ENCODE peak calls at places on chromosomes 7 and 10, in five cellular contexts. Z is Caco-2, D is kidney epithelial cell, K is fibroblast of the aortic adventitia, J is fibroblast of pulmonary artery. U is an unnamed sample.

GRCh38 chr10:112184379-112184778 is 814 bp upstream of the GPAM start:
- DNase-seq in D (no peak), K (no peak), J (no peak), Z (no peak), U (no peak)

GRCh38 chr7:134750083-134751062 is 29.1 kb upstream of the CALD1 start:
- DNase-seq in K (peak), D (no peak), J (peak), Z (peak), U (peak)

GRCh38 chr7:139180700-139181311 is 50.2 kb upstream of the UBN2 start:
- DNase-seq in D (no peak), K (no peak), J (peak), Z (no peak), U (peak)

GRCh38 chr10:132096223-132096622 is 30.5 kb downstream of the JAKMIP3 start:
- DNase-seq in D (peak), J (peak), Z (no peak), K (no peak), U (peak)

GRCh38 chr10:62045765-62046521 is 144.4 kb downstream of the ARID5B start:
- DNase-seq in D (peak), J (peak), Z (peak), K (peak), U (no peak)

GRCh38 chr7:3588341-3588740 is 287.3 kb downstream of the SDK1 start:
- DNase-seq in J (no peak), Z (no peak), K (no peak), D (no peak), U (peak)

GRCh38 chr7:93055543-93056107 is 62.2 kb downstream of the SAMD9 start:
- DNase-seq in K (peak), Z (no peak), J (peak), D (no peak), U (peak)

GRCh38 chr10:43054593-43054992 is 22.3 kb upstream of the RET start:
- DNase-seq in J (no peak), K (no peak), Z (peak), D (no peak), U (no peak)

GRCh38 chr10:124124123-124124768 is 30.8 kb upstream of the CHST15 start:
- DNase-seq in D (no peak), Z (no peak), K (no peak), J (no peak), U (no peak)

GRCh38 chr10:105834261-105835059 is 1193.4 kb downstream of the SORCS3 start:
- DNase-seq in D (no peak), J (peak), K (no peak), Z (no peak), U (no peak)

GRCh38 chr7:18896343-18896975 is 221.0 kb downstream of the TWIST1 start:
- DNase-seq in D (no peak), J (no peak), Z (no peak), K (no peak), U (no peak)

GRCh38 chr7:123718773-123719480 is 29.9 kb downstream of the WASL start:
- DNase-seq in J (peak), Z (no peak), K (no peak), D (no peak), U (no peak)

GRCh38 chr10:58608356-58608755 is 95.7 kb downstream of the BICC1 start:
- DNase-seq in K (no peak), J (peak), Z (no peak), D (no peak), U (no peak)

GRCh38 chr10:79066460-79067240 is 2.1 kb upstream of the ZMIZ1 start:
- DNase-seq in Z (peak), K (peak), D (no peak), J (peak), U (peak)

GRCh38 chr7:87933953-87934698 is at the start of gene ADAM22:
- DNase-seq in J (peak), D (peak), Z (peak), K (peak), U (peak)

GRCh38 chr7:133770863-133771492 is 356.2 kb upstream of the LRGUK start:
- DNase-seq in D (peak), Z (no peak), K (peak), J (peak), U (peak)

GRCh38 chr7:135362871-135363270 is 129.2 kb downstream of the STRA8 start:
- DNase-seq in Z (no peak), J (no peak), D (no peak), K (no peak), U (no peak)

GRCh38 chr10:80277016-80277415 is 12.4 kb downstream of the MAT1A start:
- DNase-seq in K (no peak), Z (no peak), J (no peak), D (no peak), U (no peak)

GRCh38 chr7:112994666-112995065 is 92.0 kb downstream of the GPR85 start:
- DNase-seq in D (no peak), J (peak), Z (no peak), K (peak), U (peak)

GRCh38 chr7:148303295-148304013 is 287.1 kb upstream of the C7orf33 start:
- DNase-seq in Z (no peak), K (peak), D (peak), J (peak), U (peak)

GRCh38 chr10:93074597-93075368 is 1.1 kb downstream of the CYP26A1 start:
- DNase-seq in J (no peak), D (no peak), K (no peak), Z (no peak), U (no peak)
- H3K4me3 ChIP-seq in J (no peak), D (no peak), K (no peak), Z (peak), U (no peak)

GRCh38 chr10:48210391-48210790 is 64.1 kb downstream of the FRMPD2 start:
- DNase-seq in K (no peak), D (no peak), J (no peak), Z (no peak), U (no peak)
- TF ChIP-seq CTCF in K (no peak), D (no peak), J (no peak), Z (no peak), U (no peak)

DNA sequence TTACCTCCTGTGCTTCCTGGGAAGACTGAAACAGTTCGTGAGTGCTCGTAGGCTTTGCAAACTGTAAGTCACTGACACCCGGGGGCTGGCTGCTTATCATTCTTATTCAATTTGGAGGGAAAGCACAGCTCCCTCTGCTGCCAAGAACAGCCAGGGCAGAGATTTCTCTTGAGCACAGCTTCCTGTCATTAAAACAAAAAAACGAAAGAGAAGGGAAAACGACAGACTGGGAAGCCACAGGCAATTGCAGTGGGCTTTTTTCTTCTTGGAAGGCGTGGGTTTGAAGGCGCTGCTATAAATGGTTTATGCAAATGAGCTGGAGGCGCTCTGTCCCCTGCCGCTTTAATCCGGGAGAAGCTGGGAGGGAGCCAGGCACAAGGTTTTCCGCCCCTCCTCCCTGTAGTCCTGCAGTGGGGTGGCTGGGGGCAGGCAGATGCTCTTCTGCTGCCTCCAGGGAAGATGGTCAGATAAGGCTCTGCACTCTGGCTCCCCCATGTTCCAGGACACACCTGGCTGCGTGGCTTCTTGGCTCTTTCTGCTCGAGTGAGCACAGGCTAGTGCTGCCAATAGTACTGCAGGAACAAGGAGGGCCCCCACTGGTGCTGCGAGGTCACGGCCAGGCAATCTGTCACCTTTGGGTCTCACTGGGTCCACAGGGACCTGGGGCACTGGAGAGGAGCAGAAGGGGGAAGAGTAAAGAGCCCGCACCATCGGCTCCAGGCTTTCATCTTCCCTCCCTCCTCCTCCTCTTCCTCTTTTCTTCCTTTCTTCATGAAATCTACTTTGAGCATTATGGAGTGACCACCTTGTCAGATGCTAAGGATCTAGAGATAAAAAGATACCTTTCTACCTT is 49.5 kb downstream of the NEURL1 start:
- DNase-seq in K (peak), Z (peak), D (no peak), J (peak), U (peak)
- H3K4me3 ChIP-seq in K (peak), Z (peak), D (no peak), J (peak), U (no peak)

GRCh38 chr10:27759483-27760281 is 14.1 kb upstream of the MKX start:
- DNase-seq in D (no peak), K (no peak), J (no peak), Z (no peak), U (no peak)
- TF ChIP-seq CTCF in D (no peak), K (no peak), J (no peak), Z (no peak), U (no peak)

DNA sequence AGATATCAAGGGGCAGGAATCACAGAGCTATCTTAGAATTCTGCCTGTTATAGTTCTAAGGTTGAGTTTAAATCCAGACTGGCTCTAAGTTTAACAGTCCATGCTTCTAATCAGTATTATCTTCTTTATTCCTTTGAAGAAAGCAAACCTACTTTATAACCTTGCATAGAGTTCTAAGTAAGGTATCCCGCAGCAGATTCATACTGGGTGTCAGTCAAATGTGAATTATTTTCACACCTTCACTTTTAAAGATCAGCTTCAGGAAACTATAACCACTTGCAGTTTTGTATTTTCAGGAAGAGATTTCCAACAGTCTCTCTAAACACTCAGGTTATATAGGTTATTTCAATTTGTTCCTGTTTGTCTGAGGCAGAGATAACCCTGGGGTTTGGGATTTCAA is 21.2 kb downstream of the STAMBPL1 start:
- DNase-seq in J (no peak), D (no peak), Z (no peak), K (no peak), U (no peak)
- H3K4me3 ChIP-seq in J (no peak), D (no peak), Z (no peak), K (no peak), U (no peak)

DNA sequence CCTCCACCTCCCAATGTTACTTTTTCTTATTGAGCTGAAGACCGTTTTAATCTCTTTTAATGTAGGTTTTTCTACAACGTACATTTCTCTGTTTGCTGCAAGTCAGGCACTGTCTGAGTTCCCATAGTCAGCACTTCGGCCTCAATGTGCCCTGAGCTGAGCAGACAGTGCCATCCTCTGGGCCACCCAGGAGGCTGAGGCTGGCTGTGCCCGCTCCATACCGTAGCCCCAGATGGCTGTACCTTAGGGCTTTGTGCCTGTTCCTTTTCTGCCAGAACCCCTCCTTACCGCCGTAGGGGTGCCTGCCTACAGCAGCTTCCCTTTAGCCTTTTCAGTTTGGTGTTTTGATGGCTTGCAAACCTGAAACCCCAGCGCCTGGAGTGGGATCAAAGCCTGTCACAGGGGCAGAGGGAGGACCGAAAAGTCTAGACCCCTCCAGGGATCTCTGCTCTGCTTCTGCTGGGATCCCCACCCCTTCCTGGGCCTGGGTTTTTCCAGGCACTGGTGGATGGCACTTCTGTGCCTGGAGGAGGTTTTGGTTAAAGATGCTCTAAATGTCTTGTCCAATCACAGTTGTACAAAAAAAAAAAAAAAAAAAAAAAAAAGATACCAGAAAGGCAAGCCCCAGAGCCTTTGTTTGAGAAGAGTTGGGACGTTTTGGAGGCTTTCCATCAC is 9.0 kb downstream of the AGAP3 start:
- DNase-seq in Z (no peak), K (no peak), J (no peak), D (no peak), U (no peak)
- TF ChIP-seq CTCF in Z (no peak), K (no peak), J (no peak), D (no peak), U (no peak)

GRCh38 chr7:23013715-23014649 is at the start of gene HYCC1:
- DNase-seq in K (peak), Z (peak), J (peak), D (peak), U (peak)
- H3K4me3 ChIP-seq in K (peak), Z (peak), J (peak), D (peak), U (peak)

U was measured in epithelial cell of esophagus.